ENCODE peak calls at places on chromosomes 3 and 15, in four cellular contexts. O, L, I and P are unnamed samples.

GRCh38 chr3:4416961-4417360 is 50.1 kb downstream of the SUMF1 start:
- DNase-seq in O (no peak), I (peak), L (no peak), P (no peak)

GRCh38 chr3:16803019-16803418 is 81.7 kb upstream of the PLCL2 start:
- DNase-seq in O (no peak), I (no peak), L (no peak), P (no peak)

GRCh38 chr15:84947947-84948830 is 33.5 kb upstream of the PDE8A start:
- DNase-seq in O (no peak), I (peak), L (no peak), P (no peak)

GRCh38 chr15:69760890-69761568 is 308.4 kb downstream of the RPLP1 start:
- DNase-seq in I (peak), L (peak), O (no peak), P (no peak)

GRCh38 chr3:42732829-42733459 is 30.3 kb upstream of the HHATL start:
- DNase-seq in L (no peak), O (peak), I (no peak), P (no peak)

GRCh38 chr3:150519026-150519425 is 27.3 kb downstream of the SERP1 start:
- DNase-seq in I (no peak), L (no peak), O (no peak), P (no peak)

GRCh38 chr15:22918056-22918455 is 62.1 kb downstream of the CYFIP1 start:
- DNase-seq in O (no peak), L (no peak), I (peak), P (no peak)

GRCh38 chr3:175885196-175885766 is 1026.1 kb downstream of the NAALADL2 start:
- DNase-seq in L (no peak), I (no peak), O (no peak), P (no peak)

GRCh38 chr15:62902821-62903220 is 139.7 kb upstream of the TPM1 start:
- DNase-seq in L (no peak), O (no peak), I (no peak), P (no peak)

GRCh38 chr3:43423142-43423541 is 136.8 kb downstream of the SNRK start:
- DNase-seq in O (no peak), I (peak), L (no peak), P (no peak)

GRCh38 chr15:96107922-96108321 is 222.6 kb upstream of the NR2F2 start:
- DNase-seq in L (no peak), O (no peak), I (peak), P (no peak)

GRCh38 chr3:141100531-141101320 is 49.6 kb downstream of the SPSB4 start:
- DNase-seq in O (no peak), L (no peak), I (no peak), P (no peak)

GRCh38 chr3:16112910-16113504 is 61.5 kb upstream of the GALNT15 start:
- DNase-seq in L (no peak), I (peak), O (no peak), P (no peak)

GRCh38 chr15:56124391-56124790 is 119.3 kb downstream of the RFX7 start:
- DNase-seq in O (no peak), I (no peak), L (no peak), P (no peak)

GRCh38 chr15:26901036-26901435 is 34.2 kb downstream of the GABRA5 start:
- DNase-seq in I (no peak), L (no peak), O (no peak), P (no peak)

GRCh38 chr15:60751985-60752952 is 273.3 kb upstream of the ICE2 start:
- DNase-seq in L (no peak), I (peak), O (peak), P (peak)

GRCh38 chr15:70199601-70200000 is 101.9 kb upstream of the TLE3 start:
- DNase-seq in I (peak), O (no peak), L (no peak), P (no peak)

GRCh38 chr15:68315495-68316007 is 38.0 kb downstream of the FEM1B start:
- DNase-seq in I (no peak), L (no peak), O (no peak), P (no peak)

GRCh38 chr3:195227871-195228270 is 43.1 kb downstream of the XXYLT1 start:
- DNase-seq in L (no peak), O (no peak), I (no peak), P (no peak)